ENCODE peak calls at places on chromosomes 5 and 9, in ten cellular contexts. D, G, S, T, K, X, B, A, W and Y are unnamed samples.
A peak's percentile ranks its signal among the peaks of the same experiment; 100 is the strongest.

GRCh38 chr9:9170735-9171134 is 1371.2 kb upstream of the DMAC1 start:
- DNase-seq in D (no peak), G (no peak), S (no peak), T (no peak), K (no peak), X (no peak), B (no peak), A (no peak), W (no peak), Y (peak; percentile 2)

GRCh38 chr5:36667826-36668225 is 61.4 kb downstream of the SLC1A3 start:
- DNase-seq in D (no peak), G (no peak), S (no peak), T (no peak), K (no peak), X (no peak), B (peak; percentile 73), A (no peak), W (no peak), Y (no peak)

GRCh38 chr5:110956913-110957813 is 114.3 kb upstream of the TSLP start:
- DNase-seq in D (no peak), G (no peak), S (no peak), T (no peak), K (no peak), X (no peak), B (no peak), A (no peak), W (no peak), Y (no peak)

GRCh38 chr5:66876266-66876807 is 280.1 kb downstream of the MAST4 start:
- DNase-seq in D (no peak), G (no peak), S (no peak), T (no peak), K (no peak), X (no peak), B (no peak), A (no peak), W (no peak), Y (no peak)

GRCh38 chr9:125845271-125845808 is 98.2 kb downstream of the PBX3 start:
- DNase-seq in D (no peak), G (no peak), S (no peak), T (no peak), K (no peak), X (no peak), B (no peak), A (no peak), W (no peak), Y (no peak)

GRCh38 chr5:176889321-176890280 is 9.5 kb downstream of the HK3 start:
- DNase-seq in D (no peak), G (no peak), S (no peak), T (no peak), K (no peak), X (no peak), B (no peak), A (no peak), W (no peak), Y (no peak)

GRCh38 chr5:123116063-123116462 is 27.0 kb downstream of the PRDM6 start:
- DNase-seq in D (no peak), G (no peak), S (no peak), T (no peak), K (no peak), X (no peak), B (no peak), A (no peak), W (no peak), Y (no peak)

GRCh38 chr9:93108301-93109041 is 12.5 kb downstream of the CARD19 start:
- DNase-seq in D (no peak), G (no peak), S (peak; percentile 29), T (no peak), K (no peak), X (peak; percentile 11), B (no peak), A (no peak), W (no peak), Y (peak; percentile 34)

GRCh38 chr5:142902188-142902965 is 132.2 kb downstream of the ARHGAP26 start:
- DNase-seq in D (no peak), G (no peak), S (no peak), T (no peak), K (no peak), X (no peak), B (no peak), A (no peak), W (no peak), Y (no peak)

GRCh38 chr5:178074266-178074952 is 38.9 kb upstream of the N4BP3 start:
- DNase-seq in D (no peak), G (no peak), S (peak; percentile 65), T (no peak), K (no peak), X (no peak), B (no peak), A (no peak), W (no peak), Y (peak; percentile 24)

GRCh38 chr5:138163721-138164120 is 14.7 kb downstream of the BRD8 start:
- DNase-seq in D (no peak), G (no peak), S (no peak), T (no peak), K (no peak), X (no peak), B (no peak), A (no peak), W (no peak), Y (no peak)

GRCh38 chr5:119596046-119596445 is 33.3 kb upstream of the FAM170A start:
- DNase-seq in D (no peak), G (no peak), S (no peak), T (no peak), K (no peak), X (no peak), B (no peak), A (no peak), W (no peak), Y (no peak)

GRCh38 chr5:61200582-61201155 is 38.4 kb upstream of the SMIM15 start:
- DNase-seq in D (peak; percentile 26), G (no peak), S (no peak), T (peak; percentile 66), K (no peak), X (no peak), B (no peak), A (no peak), W (no peak), Y (peak; percentile 77)

GRCh38 chr9:135126480-135127187 is 39.2 kb downstream of the OLFM1 start:
- DNase-seq in D (peak; percentile 98), G (peak; percentile 75), S (no peak), T (no peak), K (no peak), X (no peak), B (peak; percentile 10), A (no peak), W (peak; percentile 68), Y (no peak)

GRCh38 chr9:90880669-90881068 is 79.0 kb downstream of the SYK start:
- DNase-seq in D (no peak), G (no peak), S (peak; percentile 85), T (no peak), K (no peak), X (no peak), B (no peak), A (no peak), W (no peak), Y (peak; percentile 30)